ENCODE peak calls at places on chromosomes 2 and 18, in four cellular contexts. S is endothelial cell of umbilical vein, W is HCT116, H is A549. G is an unnamed sample. For H3K4me1, the result is how much of the 10 kb centered on the place peaks cover.

GRCh38 chr2:101234169-101234938 is 18.3 kb upstream of the CNOT11 start:
- DNase-seq in H (no peak), S (no peak), W (no peak), G (no peak)

GRCh38 chr2:172623249-172623965 is 67.5 kb downstream of the PDK1 start:
- DNase-seq in H (no peak), W (no peak), S (no peak), G (no peak)

GRCh38 chr2:127422631-127423475 is 4.6 kb downstream of the PROC start:
- DNase-seq in H (no peak), W (no peak), S (peak), G (peak)

GRCh38 chr18:12625242-12625641 is 32.7 kb downstream of the SPIRE1 start:
- DNase-seq in W (no peak), H (no peak), S (no peak), G (no peak)

GRCh38 chr2:175111200-175111657 is 56.8 kb downstream of the ATF2 start:
- DNase-seq in W (peak), S (peak), H (peak), G (peak)

GRCh38 chr18:811192-812122 is 585 bp downstream of the YES1 start:
- DNase-seq in S (peak), H (peak), W (no peak), G (peak)

GRCh38 chr18:55861266-55861665 is 273.3 kb upstream of the TCF4 start:
- DNase-seq in W (no peak), S (peak), H (no peak), G (peak)

GRCh38 chr2:46444732-46445131 is 34.6 kb upstream of the TMEM247 start:
- DNase-seq in W (no peak), S (no peak), H (no peak), G (no peak)

GRCh38 chr18:50401888-50402287 is 27.0 kb downstream of the SKA1 start:
- DNase-seq in S (no peak), H (peak), W (no peak), G (peak)

GRCh38 chr2:240732911-240733622 is 41.4 kb downstream of the AQP12A start:
- DNase-seq in W (no peak), S (no peak), H (no peak), G (no peak)

GRCh38 chr2:45813003-45813601 is 161.6 kb downstream of the PRKCE start:
- DNase-seq in W (no peak), S (peak), H (no peak), G (no peak)

GRCh38 chr2:100365434-100365833 is 43.1 kb upstream of the LONRF2 start:
- DNase-seq in S (no peak), W (peak), H (no peak), G (peak)

GRCh38 chr18:59767732-59768131 is 70.5 kb upstream of the CCBE1 start:
- DNase-seq in H (no peak), W (no peak), S (no peak), G (no peak)

GRCh38 chr2:1024981-1025380 is 74.3 kb downstream of the SNTG2 start:
- DNase-seq in S (no peak), H (no peak), W (no peak), G (peak)

GRCh38 chr2:241686322-241686648 is 330 bp downstream of the DTYMK start:
- DNase-seq in W (no peak), H (no peak), S (no peak), G (no peak)

GRCh38 chr2:20638014-20638413 is 12.9 kb downstream of the HS1BP3 start:
- DNase-seq in H (no peak), W (no peak), S (no peak), G (no peak)

GRCh38 chr2:54570321-54570881 is 114.3 kb downstream of the SPTBN1 start:
- DNase-seq in W (no peak), S (no peak), H (no peak), G (no peak)

GRCh38 chr2:191166756-191167445 is 16.1 kb upstream of the STAT4 start:
- DNase-seq in W (no peak), H (no peak), S (no peak), G (no peak)

GRCh38 chr2:64586054-64586453 is 61.9 kb downstream of the AFTPH start:
- DNase-seq in W (no peak), H (no peak), S (peak), G (no peak)

GRCh38 chr2:235613671-235614070 is 119.8 kb downstream of the AGAP1 start:
- DNase-seq in H (no peak), W (no peak), S (no peak), G (no peak)
- H3K4me1 ChIP-seq in H (under half), W (under half), S (under half), G (under half)

GRCh38 chr2:134823431-134823830 is 15.0 kb upstream of the ACMSD start:
- DNase-seq in W (no peak), H (no peak), S (no peak), G (no peak)

GRCh38 chr2:134815741-134816140 is 22.7 kb upstream of the ACMSD start:
- DNase-seq in W (no peak), H (no peak), S (no peak), G (no peak)

GRCh38 chr2:134823832-134824231 is 14.6 kb upstream of the ACMSD start:
- DNase-seq in W (no peak), H (no peak), S (no peak), G (no peak)

GRCh38 chr2:134819334-134819733 is 19.1 kb upstream of the ACMSD start:
- DNase-seq in W (peak), H (peak), S (peak), G (peak)

DNA sequence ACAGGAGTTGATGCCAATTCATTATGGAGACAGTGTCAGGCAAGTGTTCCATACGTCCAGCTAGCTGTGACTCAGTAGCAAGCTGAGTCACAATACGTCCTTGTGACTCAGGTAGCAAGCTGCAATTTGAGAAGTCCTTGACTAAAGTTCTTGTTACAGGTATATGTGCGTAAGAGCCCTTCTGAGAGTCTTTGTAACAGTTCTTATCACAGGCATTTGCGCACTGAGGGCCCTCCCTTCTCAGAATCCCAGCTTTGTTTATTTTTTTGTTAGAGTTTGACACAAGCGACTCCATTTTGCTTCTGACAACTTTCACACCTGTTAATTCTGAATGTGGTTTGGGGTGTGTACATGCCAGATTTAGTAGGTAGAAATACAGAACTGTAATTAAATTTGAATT is 20.1 kb upstream of the ACMSD start:
- DNase-seq in H (no peak), W (peak), S (peak), G (no peak)
- H3K27ac ChIP-seq in H (no peak), W (no peak), S (no peak), G (no peak)

GRCh38 chr2:207182916-207183315 is 17.2 kb upstream of the KLF7 start:
- DNase-seq in S (no peak), W (no peak), H (no peak), G (no peak)

GRCh38 chr2:207184348-207184747 is 18.6 kb upstream of the KLF7 start:
- DNase-seq in H (no peak), S (no peak), W (no peak), G (no peak)

GRCh38 chr2:207183506-207183905 is 17.8 kb upstream of the KLF7 start:
- DNase-seq in W (no peak), S (no peak), H (no peak), G (no peak)

GRCh38 chr2:207180741-207181140 is 15.0 kb upstream of the KLF7 start:
- DNase-seq in W (no peak), S (no peak), H (no peak), G (no peak)

DNA sequence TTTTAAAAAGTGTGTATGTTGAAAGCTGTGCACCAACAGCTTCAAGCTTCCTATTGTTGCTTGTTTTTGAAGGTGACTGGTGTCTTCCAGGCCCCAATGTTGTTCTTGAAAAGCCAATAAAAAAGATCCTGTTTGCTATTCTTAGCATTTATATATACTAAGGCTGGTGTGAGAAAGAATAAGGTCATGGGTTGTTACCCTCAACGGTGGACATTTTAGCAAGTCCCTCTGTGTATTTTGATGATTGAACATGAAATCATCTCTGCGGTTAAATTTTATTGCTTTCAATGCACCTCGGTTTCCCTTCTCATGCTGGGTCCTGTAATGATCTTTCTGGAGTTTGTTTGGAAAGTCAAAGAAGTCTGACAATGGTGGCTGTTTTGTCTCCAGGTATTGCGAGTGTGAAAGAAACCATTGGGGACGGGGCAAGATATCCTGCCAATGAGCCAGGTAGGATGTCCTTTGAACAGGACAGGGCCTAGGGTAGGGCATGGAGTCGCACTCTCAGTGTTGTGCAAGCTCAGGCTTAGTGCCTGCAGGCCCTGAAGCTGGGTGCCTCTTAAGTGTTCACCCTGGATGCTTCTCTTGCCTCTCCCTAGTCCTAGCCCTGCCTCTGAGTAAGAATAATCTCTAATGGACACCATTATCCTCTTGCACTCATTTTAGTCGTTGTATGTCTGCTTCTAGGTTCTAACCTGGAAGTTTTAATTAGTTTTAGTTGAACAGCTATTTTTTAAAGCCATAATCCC is 16.0 kb upstream of the KLF7 start:
- DNase-seq in W (no peak), H (no peak), S (no peak), G (no peak)
- H3K4me1 ChIP-seq in W (under half), H (under half), S (under half), G (under half)

GRCh38 chr2:9975328-9975727 is 23.8 kb downstream of the GRHL1 start:
- DNase-seq in W (no peak), S (peak), H (no peak), G (no peak)
- H3K27ac ChIP-seq in W (no peak), S (no peak), H (no peak), G (no peak)

DNA sequence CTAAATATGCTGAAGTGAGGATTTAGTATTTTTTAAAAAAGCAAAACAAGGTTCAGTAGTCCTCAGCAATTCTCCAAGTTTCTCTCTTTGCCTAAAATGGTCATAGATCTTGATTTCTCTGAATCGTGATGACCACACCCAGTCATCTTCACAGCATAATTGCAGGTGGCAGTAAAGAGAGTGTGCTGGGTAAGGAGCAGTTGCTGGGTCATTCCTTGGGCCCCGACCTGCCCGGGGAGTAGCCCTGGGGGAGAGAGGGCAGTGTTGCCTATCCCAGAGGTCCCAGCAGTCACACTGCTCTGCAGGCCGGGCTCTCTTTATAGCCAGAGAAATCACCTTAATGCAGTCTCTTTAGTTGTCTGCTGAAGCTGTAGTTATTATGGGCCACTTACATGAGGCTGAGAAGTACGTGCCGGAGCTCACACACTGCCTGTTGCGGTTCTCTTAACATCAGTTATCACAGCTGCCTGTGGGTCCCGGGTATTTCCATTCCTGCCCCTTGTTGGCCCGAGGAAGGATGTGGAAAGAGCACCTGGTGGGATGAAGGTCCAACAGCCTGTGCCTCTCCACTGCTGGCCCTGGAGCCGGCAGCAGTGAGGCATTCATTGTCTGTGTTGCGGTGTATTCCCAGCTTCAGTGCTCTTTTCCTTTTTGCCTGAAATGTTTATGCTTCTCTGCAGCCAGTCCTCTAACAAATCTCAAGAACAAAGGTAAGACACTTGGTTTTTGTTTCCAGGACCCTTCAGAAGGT is 230.1 kb downstream of the ALPK2 start:
- DNase-seq in H (no peak), W (no peak), S (no peak), G (no peak)
- H3K4me1 ChIP-seq in H (under half), W (under half), S (under half), G (under half)

DNA sequence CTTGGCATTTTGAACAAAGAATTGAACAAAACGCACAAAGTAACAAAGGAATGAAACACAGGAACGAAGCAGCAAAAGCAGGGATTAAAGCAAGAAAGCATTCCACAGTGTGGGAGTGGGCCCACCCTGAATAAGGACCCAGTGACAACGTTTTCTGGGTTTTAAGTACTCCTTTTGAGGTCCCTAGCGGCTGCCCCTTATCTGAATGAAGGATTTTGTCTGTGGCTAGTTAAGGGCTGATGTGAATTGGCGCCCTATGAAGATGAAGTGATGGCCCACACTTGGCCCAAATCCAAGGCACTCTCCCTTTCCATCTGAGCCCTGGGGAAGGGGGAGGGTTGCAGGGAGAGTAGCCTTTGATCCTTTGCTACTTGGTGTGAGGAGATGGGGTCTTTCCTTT is 7.8 kb upstream of the CCDC141 start:
- DNase-seq in H (no peak), W (no peak), S (no peak), G (no peak)
- H3K27ac ChIP-seq in H (peak), W (no peak), S (no peak), G (no peak)

GRCh38 chr2:38070438-38070837 is 5.5 kb downstream of the CYP1B1 start:
- DNase-seq in W (no peak), S (no peak), H (no peak), G (no peak)
- H3K4me1 ChIP-seq in W (under half), S (under half), H (under half), G (under half)

GRCh38 chr2:111973701-111974100 is 75.3 kb downstream of the MERTK start:
- DNase-seq in W (no peak), H (no peak), S (no peak), G (no peak)

GRCh38 chr2:111975819-111976218 is 77.4 kb downstream of the MERTK start:
- DNase-seq in S (peak), W (no peak), H (no peak), G (no peak)

GRCh38 chr2:111972955-111973565 is 74.7 kb downstream of the MERTK start:
- DNase-seq in S (no peak), W (no peak), H (no peak), G (no peak)

GRCh38 chr2:111977240-111977639 is 77.8 kb upstream of the TMEM87B start:
- DNase-seq in W (no peak), S (no peak), H (no peak), G (no peak)

DNA sequence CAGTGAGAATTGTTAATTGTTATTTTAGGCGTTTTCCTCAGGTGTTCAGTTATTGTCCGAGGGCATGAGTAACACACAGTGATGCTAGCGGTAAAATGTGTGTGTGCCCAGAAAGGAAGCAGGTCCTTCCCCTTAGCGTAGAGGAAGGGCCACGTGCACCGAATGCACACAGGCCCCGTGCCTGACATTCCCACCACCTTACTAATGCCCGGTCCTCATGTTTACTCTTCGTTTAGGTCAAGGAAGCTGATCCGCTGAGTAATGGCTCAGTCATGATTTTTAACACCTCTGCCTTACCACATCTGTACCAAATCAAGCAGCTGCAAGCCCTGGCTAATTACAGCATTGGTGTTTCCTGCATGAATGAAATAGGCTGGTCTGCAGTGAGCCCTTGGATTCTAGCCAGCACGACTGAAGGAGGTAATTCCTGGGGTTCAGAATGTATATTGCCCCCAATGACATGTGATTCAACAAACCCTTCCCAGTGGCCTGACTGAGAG is 76.7 kb downstream of the MERTK start:
- DNase-seq in H (peak), S (peak), W (peak), G (peak)
- H3K27ac ChIP-seq in H (no peak), S (peak), W (peak), G (no peak)

G was measured in A673.